ENCODE peak calls at places on chromosomes 12 and 14, in eight cellular contexts. A, N, K, T, I, X, B and M are unnamed samples.

GRCh38 chr12:51430196-51430895 is 5.7 kb downstream of the SLC4A8 start:
- DNase-seq in A (no peak), N (no peak), K (no peak), T (no peak), I (no peak), X (no peak), B (no peak), M (no peak)

GRCh38 chr12:62631531-62632520 is 165.2 kb downstream of the MON2 start:
- DNase-seq in A (peak), N (peak), K (peak), T (peak), I (peak), X (peak), B (peak), M (peak)

GRCh38 chr14:79613625-79614024 is 597.7 kb downstream of the DIO2 start:
- DNase-seq in A (no peak), N (no peak), K (no peak), T (no peak), I (no peak), X (no peak), B (no peak), M (no peak)

GRCh38 chr12:26524862-26525465 is 308.0 kb downstream of the ITPR2 start:
- DNase-seq in A (peak), N (no peak), K (no peak), T (no peak), I (peak), X (no peak), B (no peak), M (no peak)

GRCh38 chr12:11133162-11133561 is 1.3 kb downstream of the TAS2R30 start:
- DNase-seq in A (no peak), N (no peak), K (no peak), T (no peak), I (no peak), X (no peak), B (no peak), M (no peak)

GRCh38 chr14:90513151-90514014 is 116.6 kb downstream of the CALM1 start:
- DNase-seq in A (peak), N (peak), K (peak), T (no peak), I (peak), X (peak), B (peak), M (no peak)

GRCh38 chr14:40685764-40686163 is 920.9 kb upstream of the LRFN5 start:
- DNase-seq in A (no peak), N (no peak), K (no peak), T (no peak), I (no peak), X (no peak), B (no peak), M (no peak)

GRCh38 chr12:4220489-4220888 is 53.1 kb upstream of the CCND2 start:
- DNase-seq in A (no peak), N (no peak), K (no peak), T (no peak), I (no peak), X (no peak), B (no peak), M (no peak)

GRCh38 chr14:106459971-106460730 is 933.8 kb downstream of the TMEM121 start:
- DNase-seq in A (no peak), N (no peak), K (no peak), T (no peak), I (peak), X (no peak), B (peak), M (no peak)

GRCh38 chr12:79156846-79157463 is 292.4 kb downstream of the SYT1 start:
- DNase-seq in A (no peak), N (no peak), K (no peak), T (no peak), I (no peak), X (no peak), B (no peak), M (no peak)

GRCh38 chr12:66548338-66549049 is 130.4 kb downstream of the GRIP1 start:
- DNase-seq in A (no peak), N (no peak), K (no peak), T (no peak), I (no peak), X (no peak), B (no peak), M (no peak)

GRCh38 chr14:31476131-31476917 is 11.5 kb downstream of the GPR33 start:
- DNase-seq in A (no peak), N (no peak), K (no peak), T (no peak), I (no peak), X (no peak), B (no peak), M (no peak)

GRCh38 chr12:95538002-95538401 is 13.3 kb downstream of the USP44 start:
- DNase-seq in A (no peak), N (no peak), K (no peak), T (no peak), I (no peak), X (no peak), B (no peak), M (no peak)
- TF ChIP-seq CTCF in A (no peak), N (no peak), K (no peak), T (no peak), I (no peak), X (no peak), B (no peak), M (no peak)

GRCh38 chr14:42548349-42548748 is 941.7 kb downstream of the LRFN5 start:
- DNase-seq in A (no peak), N (no peak), K (no peak), T (no peak), I (no peak), X (no peak), B (no peak), M (no peak)

GRCh38 chr14:42550282-42550681 is 943.6 kb downstream of the LRFN5 start:
- DNase-seq in A (no peak), N (no peak), K (no peak), T (no peak), I (no peak), X (no peak), B (no peak), M (no peak)

GRCh38 chr14:42555365-42555764 is 948.7 kb downstream of the LRFN5 start:
- DNase-seq in A (no peak), N (no peak), K (no peak), T (no peak), I (no peak), X (no peak), B (no peak), M (no peak)

GRCh38 chr14:42556551-42556950 is 949.9 kb downstream of the LRFN5 start:
- DNase-seq in A (no peak), N (no peak), K (no peak), T (no peak), I (no peak), X (no peak), B (no peak), M (no peak)

DNA sequence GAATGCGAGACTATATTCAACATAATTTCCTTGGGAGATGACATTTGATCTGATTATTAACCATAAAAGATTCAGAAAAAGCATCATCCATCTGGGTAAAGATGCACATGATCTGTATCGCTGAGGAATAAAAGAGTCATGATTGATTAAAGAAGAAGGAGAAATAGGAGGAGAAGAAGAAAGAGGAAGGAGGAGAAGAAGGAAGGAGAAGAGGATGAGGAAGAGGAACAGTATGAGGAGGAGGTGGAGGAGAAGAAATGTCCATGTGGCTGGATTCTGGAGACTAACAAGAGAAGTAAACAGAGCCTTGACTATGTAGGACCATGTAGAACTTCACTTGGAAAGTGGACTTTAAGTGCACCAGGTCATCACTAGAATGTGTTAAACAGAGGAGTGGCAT is 947.4 kb downstream of the LRFN5 start:
- DNase-seq in A (no peak), N (no peak), K (no peak), T (no peak), I (no peak), X (no peak), B (no peak), M (no peak)
- H3K4me3 ChIP-seq in A (no peak), N (no peak), K (no peak), T (no peak), I (no peak), X (no peak), B (no peak), M (no peak)

GRCh38 chr14:88562831-88563686 is at the start of gene ZC3H14:
- DNase-seq in A (peak), N (peak), K (peak), T (peak), I (peak), X (peak), B (peak), M (peak)
- TF ChIP-seq POLR2A in A (peak), N (peak), K (peak), T (peak), I (peak), X (peak), B (peak), M (no peak)

DNA sequence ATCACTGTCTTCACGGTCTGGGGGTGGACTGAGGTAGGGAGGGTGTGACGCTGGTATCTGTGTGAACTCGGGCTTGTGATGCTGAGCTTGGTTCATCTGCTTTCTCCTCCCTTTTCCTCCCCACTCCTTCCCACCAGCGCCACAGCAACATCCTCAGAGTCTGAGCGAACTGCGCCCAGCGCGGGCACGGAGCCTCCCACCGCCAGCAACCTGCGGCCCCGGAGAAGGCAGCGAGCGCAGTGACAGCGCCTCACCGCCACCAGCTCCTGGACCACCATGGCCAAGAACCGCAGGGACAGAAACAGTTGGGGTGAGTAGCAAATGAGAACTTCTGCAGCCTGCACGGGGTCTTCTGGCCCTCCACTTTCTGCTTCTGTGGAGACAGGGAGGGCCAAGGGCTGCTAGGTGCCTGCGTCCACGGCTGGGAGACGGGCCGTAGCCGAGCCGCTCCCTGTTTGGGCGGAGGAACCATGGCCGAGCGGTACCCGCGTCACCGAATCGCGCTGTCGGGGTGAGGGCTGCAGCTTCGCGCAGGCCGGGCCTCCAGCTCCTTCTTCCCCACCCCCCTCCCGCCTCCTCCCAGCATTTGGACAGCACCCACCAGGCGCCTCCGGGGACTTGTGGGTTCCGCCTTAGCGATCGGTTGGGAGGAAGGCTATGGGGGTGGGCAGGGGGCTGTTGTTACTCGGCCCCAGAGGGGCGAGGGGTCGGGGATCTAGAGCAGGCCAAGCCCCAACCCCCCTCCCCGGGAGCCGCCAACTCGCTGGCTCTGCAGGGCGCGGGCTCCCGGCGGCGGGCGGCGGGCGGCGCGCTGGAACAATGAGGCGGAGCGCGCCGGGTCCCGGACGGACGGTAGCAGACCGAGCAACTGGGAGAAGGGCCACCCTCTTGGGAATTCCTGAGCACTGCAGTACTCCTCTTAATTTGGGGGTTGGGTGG is at the start of gene ATL1:
- DNase-seq in A (peak), N (peak), K (peak), T (peak), I (peak), X (peak), B (peak), M (peak)
- TF ChIP-seq CTCF in A (no peak), N (no peak), K (no peak), T (no peak), I (no peak), X (no peak), B (no peak), M (no peak)